ENCODE peak calls at places on chromosomes 5 and 9, in seven cellular contexts. One of them, this sample, is unnamed. For H3K4me1, the result is how much of the 10 kb centered on the place peaks cover.

GRCh38 chr9:104091708-104092107 is 2.4 kb upstream of the SMC2 start:
- DNase-seq in fibroblast of lung: peak
- DNase-seq in kidney: no peak
- DNase-seq in left ventricle myocardium inferior: no peak
- DNase-seq in breast epithelium: no peak
- DNase-seq in suprapubic skin: no peak
- DNase-seq in A549: peak
- DNase-seq in this sample: no peak

GRCh38 chr5:75053286-75054109 is 1.1 kb upstream of the GCNT4 start:
- DNase-seq in fibroblast of lung: peak
- DNase-seq in kidney: peak
- DNase-seq in left ventricle myocardium inferior: peak
- DNase-seq in breast epithelium: peak
- DNase-seq in suprapubic skin: peak
- DNase-seq in A549: peak
- DNase-seq in this sample: no peak

GRCh38 chr9:77977210-77977611 is 54.4 kb downstream of the GNAQ start:
- DNase-seq in fibroblast of lung: peak
- DNase-seq in kidney: no peak
- DNase-seq in left ventricle myocardium inferior: peak
- DNase-seq in breast epithelium: no peak
- DNase-seq in suprapubic skin: no peak
- DNase-seq in A549: peak
- DNase-seq in this sample: no peak

GRCh38 chr9:94178927-94179326 is 80.2 kb upstream of the ZNF169 start:
- DNase-seq in fibroblast of lung: no peak
- DNase-seq in kidney: no peak
- DNase-seq in left ventricle myocardium inferior: no peak
- DNase-seq in breast epithelium: no peak
- DNase-seq in suprapubic skin: no peak
- DNase-seq in A549: no peak
- DNase-seq in this sample: no peak

GRCh38 chr9:120381839-120382238 is 198.1 kb downstream of the CDK5RAP2 start:
- DNase-seq in fibroblast of lung: no peak
- DNase-seq in kidney: no peak
- DNase-seq in left ventricle myocardium inferior: no peak
- DNase-seq in breast epithelium: no peak
- DNase-seq in suprapubic skin: no peak
- DNase-seq in A549: no peak
- DNase-seq in this sample: no peak

GRCh38 chr9:132773764-132774339 is 103.6 kb downstream of the GTF3C4 start:
- DNase-seq in fibroblast of lung: no peak
- DNase-seq in kidney: no peak
- DNase-seq in left ventricle myocardium inferior: no peak
- DNase-seq in breast epithelium: no peak
- DNase-seq in suprapubic skin: peak
- DNase-seq in A549: no peak
- DNase-seq in this sample: no peak

GRCh38 chr5:56981906-56982305 is 30.0 kb upstream of the MIER3 start:
- DNase-seq in fibroblast of lung: no peak
- DNase-seq in kidney: no peak
- DNase-seq in left ventricle myocardium inferior: no peak
- DNase-seq in breast epithelium: no peak
- DNase-seq in suprapubic skin: no peak
- DNase-seq in A549: no peak
- DNase-seq in this sample: no peak

GRCh38 chr5:135996611-135997010 is 32.2 kb upstream of the TGFBI start:
- DNase-seq in fibroblast of lung: peak
- DNase-seq in kidney: no peak
- DNase-seq in left ventricle myocardium inferior: no peak
- DNase-seq in breast epithelium: no peak
- DNase-seq in suprapubic skin: no peak
- DNase-seq in A549: no peak
- DNase-seq in this sample: no peak

GRCh38 chr9:35116898-35117551 is 1.4 kb upstream of the ATOSB start:
- DNase-seq in fibroblast of lung: peak
- DNase-seq in kidney: peak
- DNase-seq in left ventricle myocardium inferior: peak
- DNase-seq in breast epithelium: peak
- DNase-seq in suprapubic skin: peak
- DNase-seq in A549: peak
- DNase-seq in this sample: no peak

GRCh38 chr5:170622933-170623332 is 119.1 kb downstream of the KCNIP1 start:
- DNase-seq in fibroblast of lung: no peak
- DNase-seq in kidney: no peak
- DNase-seq in left ventricle myocardium inferior: no peak
- DNase-seq in breast epithelium: no peak
- DNase-seq in suprapubic skin: no peak
- DNase-seq in A549: no peak
- DNase-seq in this sample: no peak

GRCh38 chr5:78653969-78654368 is 5.4 kb upstream of the LHFPL2 start:
- DNase-seq in fibroblast of lung: peak
- DNase-seq in kidney: no peak
- DNase-seq in left ventricle myocardium inferior: no peak
- DNase-seq in breast epithelium: no peak
- DNase-seq in suprapubic skin: no peak
- DNase-seq in A549: no peak
- DNase-seq in this sample: no peak

GRCh38 chr9:19049872-19050636 is 827 bp downstream of the RRAGA start:
- DNase-seq in fibroblast of lung: peak
- DNase-seq in kidney: no peak
- DNase-seq in left ventricle myocardium inferior: no peak
- DNase-seq in breast epithelium: no peak
- DNase-seq in suprapubic skin: no peak
- DNase-seq in A549: no peak
- DNase-seq in this sample: no peak

GRCh38 chr5:142106061-142106460 is 2.5 kb upstream of the NDFIP1 start:
- DNase-seq in fibroblast of lung: no peak
- DNase-seq in kidney: no peak
- DNase-seq in left ventricle myocardium inferior: no peak
- DNase-seq in breast epithelium: no peak
- DNase-seq in suprapubic skin: no peak
- DNase-seq in A549: no peak
- DNase-seq in this sample: no peak

GRCh38 chr5:125262782-125263181 is 516.3 kb upstream of the ZNF608 start:
- DNase-seq in fibroblast of lung: peak
- DNase-seq in kidney: no peak
- DNase-seq in left ventricle myocardium inferior: no peak
- DNase-seq in breast epithelium: no peak
- DNase-seq in suprapubic skin: no peak
- DNase-seq in A549: no peak
- DNase-seq in this sample: no peak

GRCh38 chr5:179206366-179206765 is 138.9 kb downstream of the ADAMTS2 start:
- DNase-seq in fibroblast of lung: no peak
- DNase-seq in kidney: no peak
- DNase-seq in left ventricle myocardium inferior: no peak
- DNase-seq in breast epithelium: no peak
- DNase-seq in suprapubic skin: no peak
- DNase-seq in A549: no peak
- DNase-seq in this sample: no peak

GRCh38 chr5:179201986-179202385 is 141.8 kb downstream of the ZNF354C start:
- DNase-seq in fibroblast of lung: no peak
- DNase-seq in kidney: no peak
- DNase-seq in left ventricle myocardium inferior: no peak
- DNase-seq in breast epithelium: no peak
- DNase-seq in suprapubic skin: no peak
- DNase-seq in A549: no peak
- DNase-seq in this sample: no peak

GRCh38 chr5:179204572-179204971 is 140.7 kb downstream of the ADAMTS2 start:
- DNase-seq in fibroblast of lung: no peak
- DNase-seq in kidney: no peak
- DNase-seq in left ventricle myocardium inferior: no peak
- DNase-seq in breast epithelium: no peak
- DNase-seq in suprapubic skin: no peak
- DNase-seq in A549: no peak
- DNase-seq in this sample: no peak

GRCh38 chr5:179205277-179205676 is 140.0 kb downstream of the ADAMTS2 start:
- DNase-seq in fibroblast of lung: no peak
- DNase-seq in kidney: no peak
- DNase-seq in left ventricle myocardium inferior: no peak
- DNase-seq in breast epithelium: no peak
- DNase-seq in suprapubic skin: no peak
- DNase-seq in A549: no peak
- DNase-seq in this sample: no peak

DNA sequence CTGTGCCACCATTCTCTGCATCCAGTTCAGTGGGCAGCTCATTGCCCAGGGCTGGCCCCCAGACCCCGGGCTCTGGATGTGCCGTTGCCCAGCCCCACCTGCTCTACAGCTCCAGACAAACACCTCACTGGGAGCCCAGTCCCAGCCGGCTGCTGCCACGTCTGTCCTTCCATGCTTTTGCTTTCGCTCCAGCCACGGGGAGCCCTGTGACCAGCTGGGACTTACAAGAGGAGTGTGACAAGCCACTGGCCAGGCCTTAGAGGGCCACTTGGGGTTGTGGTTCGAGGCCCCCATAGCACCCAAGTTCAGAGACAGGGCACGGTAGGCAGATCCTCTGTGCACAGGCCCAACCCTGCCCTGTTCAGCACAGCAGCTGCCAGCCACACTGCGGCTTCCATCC is 142.0 kb downstream of the ADAMTS2 start:
- DNase-seq in fibroblast of lung: no peak
- DNase-seq in kidney: peak
- DNase-seq in left ventricle myocardium inferior: no peak
- DNase-seq in breast epithelium: no peak
- DNase-seq in suprapubic skin: no peak
- DNase-seq in A549: no peak
- DNase-seq in this sample: no peak
- H3K4me3 ChIP-seq in fibroblast of lung: no peak
- H3K4me3 ChIP-seq in kidney: no peak
- H3K4me3 ChIP-seq in left ventricle myocardium inferior: no peak
- H3K4me3 ChIP-seq in breast epithelium: no peak
- H3K4me3 ChIP-seq in suprapubic skin: no peak
- H3K4me3 ChIP-seq in A549: no peak
- H3K4me3 ChIP-seq in this sample: no peak

DNA sequence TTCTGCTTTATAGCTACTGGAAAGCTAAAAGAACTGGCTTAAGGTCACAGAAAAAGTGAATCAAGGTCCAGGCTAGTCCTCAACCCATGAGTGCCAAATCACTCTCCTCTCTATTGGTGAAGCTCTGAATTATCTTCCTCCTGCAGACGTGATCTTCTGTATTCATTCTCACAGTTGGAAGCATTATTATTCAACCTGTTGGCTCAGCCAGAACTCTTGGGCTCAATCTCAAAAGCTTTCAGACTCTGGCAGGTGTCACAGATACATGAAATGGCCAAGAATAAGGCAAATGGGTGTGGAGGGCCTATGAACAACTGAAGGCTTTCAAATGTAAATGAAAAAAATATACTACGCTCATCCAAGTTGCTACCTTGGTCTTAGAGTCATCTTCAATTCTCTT is 170.0 kb upstream of the HMHB1 start:
- DNase-seq in fibroblast of lung: no peak
- DNase-seq in kidney: no peak
- DNase-seq in left ventricle myocardium inferior: no peak
- DNase-seq in breast epithelium: no peak
- DNase-seq in suprapubic skin: no peak
- DNase-seq in A549: no peak
- DNase-seq in this sample: no peak
- H3K27ac ChIP-seq in fibroblast of lung: no peak
- H3K27ac ChIP-seq in kidney: no peak
- H3K27ac ChIP-seq in left ventricle myocardium inferior: no peak
- H3K27ac ChIP-seq in breast epithelium: no peak
- H3K27ac ChIP-seq in suprapubic skin: no peak
- H3K27ac ChIP-seq in A549: peak
- H3K27ac ChIP-seq in this sample: no peak

DNA sequence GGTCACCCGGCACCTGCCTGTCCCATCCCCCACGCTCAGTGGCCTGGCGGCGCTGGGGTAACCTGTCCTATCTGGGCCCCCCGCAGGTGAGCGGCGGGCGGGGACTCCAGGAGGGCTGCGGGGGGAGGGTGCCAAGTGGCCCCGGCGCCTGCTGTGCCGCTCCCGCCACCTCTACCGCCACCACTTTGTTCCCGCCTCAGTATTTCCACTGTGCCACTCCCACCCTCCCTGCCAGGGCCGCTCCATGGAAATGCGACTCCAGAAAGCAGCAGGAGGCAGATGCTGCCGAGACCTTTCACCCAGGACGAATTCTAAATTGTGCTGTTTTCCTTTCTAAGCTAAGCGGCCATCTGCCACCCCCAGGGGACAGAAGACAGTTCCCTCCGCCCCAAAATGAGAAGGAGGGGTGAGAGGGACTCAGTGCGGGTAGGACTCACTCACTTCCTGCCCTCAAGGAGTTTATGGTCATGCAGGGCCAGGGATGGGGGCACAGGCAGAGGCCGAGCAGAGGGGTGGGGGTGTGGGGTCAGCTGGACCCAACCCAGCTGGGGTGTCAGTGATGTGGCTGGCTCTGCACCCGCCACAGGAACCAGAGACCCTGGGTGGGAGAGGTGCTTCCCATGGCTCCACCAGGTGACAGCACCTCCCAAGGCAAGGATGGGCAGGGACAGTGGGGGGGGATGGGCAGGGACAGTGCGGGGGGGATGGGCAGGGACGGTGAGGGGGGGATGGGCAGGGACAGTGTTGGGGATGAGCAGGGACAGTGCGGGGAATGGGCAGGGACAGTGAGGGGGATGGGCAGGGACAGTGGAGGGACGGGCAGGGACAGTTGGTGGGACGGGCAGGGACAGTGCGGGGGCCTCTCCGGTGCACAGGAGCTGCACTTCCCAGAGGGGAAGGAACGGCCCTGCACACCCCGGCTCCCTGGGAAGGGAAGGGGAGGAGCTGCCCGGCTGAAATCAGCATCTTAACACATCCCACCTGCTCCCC is 17.8 kb downstream of the NOTCH1 start:
- DNase-seq in fibroblast of lung: no peak
- DNase-seq in kidney: no peak
- DNase-seq in left ventricle myocardium inferior: no peak
- DNase-seq in breast epithelium: no peak
- DNase-seq in suprapubic skin: no peak
- DNase-seq in A549: peak
- DNase-seq in this sample: no peak
- H3K4me1 ChIP-seq in fibroblast of lung: under half
- H3K4me1 ChIP-seq in kidney: under half
- H3K4me1 ChIP-seq in left ventricle myocardium inferior: half or more
- H3K4me1 ChIP-seq in breast epithelium: under half
- H3K4me1 ChIP-seq in suprapubic skin: half or more
- H3K4me1 ChIP-seq in A549: under half
- H3K4me1 ChIP-seq in this sample: half or more

DNA sequence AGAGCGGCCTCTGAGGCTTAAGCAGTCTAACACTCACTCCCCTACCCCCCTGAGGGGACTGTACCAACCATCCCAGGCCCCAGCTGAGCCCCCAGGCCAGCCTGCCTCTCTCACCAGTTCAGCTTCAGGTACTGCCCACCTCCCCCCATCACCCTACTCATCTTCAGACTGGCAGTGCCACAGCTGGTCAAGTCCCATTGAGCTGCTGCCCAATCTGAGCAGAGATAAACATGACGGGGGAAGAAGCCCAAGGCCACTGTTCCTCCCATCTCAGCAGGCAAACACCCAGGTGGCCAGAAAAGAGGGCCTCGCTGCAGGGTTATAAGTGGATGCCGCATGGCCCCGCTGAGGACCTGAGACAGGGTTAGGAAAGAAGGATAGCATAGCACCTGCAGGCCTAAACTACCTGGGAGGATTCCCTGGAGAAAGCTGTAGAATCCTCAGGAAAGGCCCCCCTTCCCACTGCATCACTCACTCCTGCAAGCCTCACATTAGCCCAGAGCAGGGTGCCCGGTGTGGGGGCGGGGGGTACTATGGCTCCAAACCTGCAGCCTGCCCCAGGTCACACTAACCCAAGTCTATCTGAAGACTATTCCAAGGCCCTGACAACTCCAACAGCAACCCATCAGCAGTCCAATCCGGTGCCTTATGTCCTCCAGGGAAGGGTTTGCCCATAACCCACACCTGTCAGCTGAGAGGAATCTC is 3.6 kb downstream of the B4GALT1 start:
- DNase-seq in fibroblast of lung: no peak
- DNase-seq in kidney: no peak
- DNase-seq in left ventricle myocardium inferior: no peak
- DNase-seq in breast epithelium: no peak
- DNase-seq in suprapubic skin: no peak
- DNase-seq in A549: no peak
- DNase-seq in this sample: peak
- H3K4me3 ChIP-seq in fibroblast of lung: peak
- H3K4me3 ChIP-seq in kidney: peak
- H3K4me3 ChIP-seq in left ventricle myocardium inferior: peak
- H3K4me3 ChIP-seq in breast epithelium: peak
- H3K4me3 ChIP-seq in suprapubic skin: peak
- H3K4me3 ChIP-seq in A549: peak
- H3K4me3 ChIP-seq in this sample: peak

This sample was measured in vagina.